ENCODE peak calls at places on chromosome 3, in seven cellular contexts. M, S, X, D, Y, R and K are unnamed samples.

GRCh38 chr3:62669161-62669560 is 206.1 kb downstream of the CADPS start:
- DNase-seq in M (no peak), S (no peak), X (no peak), D (no peak), Y (no peak), R (no peak), K (no peak)

GRCh38 chr3:42673082-42673481 is 12.3 kb upstream of the KLHL40 start:
- DNase-seq in M (no peak), S (no peak), X (no peak), D (no peak), Y (no peak), R (no peak), K (no peak)

GRCh38 chr3:18872466-18872865 is 275.8 kb upstream of the KCNH8 start:
- DNase-seq in M (no peak), S (no peak), X (no peak), D (no peak), Y (no peak), R (no peak), K (no peak)

GRCh38 chr3:23685484-23686258 is 120.1 kb upstream of the UBE2E1 start:
- DNase-seq in M (peak; percentile 96), S (peak; percentile 97), X (peak; percentile 76), D (peak; percentile 49), Y (no peak), R (peak; percentile 99), K (peak; percentile 98)

GRCh38 chr3:12938258-12938711 is 96.9 kb upstream of the RPL32 start:
- DNase-seq in M (no peak), S (peak; percentile 22), X (peak; percentile 46), D (no peak), Y (no peak), R (peak; percentile 57), K (no peak)

GRCh38 chr3:120182613-120183524 is 88.6 kb upstream of the GSK3B start:
- DNase-seq in M (no peak), S (peak; percentile 52), X (no peak), D (no peak), Y (no peak), R (peak; percentile 62), K (peak; percentile 59)

GRCh38 chr3:180354214-180354613 is 247.7 kb upstream of the TTC14 start:
- DNase-seq in M (no peak), S (no peak), X (no peak), D (no peak), Y (no peak), R (no peak), K (no peak)

GRCh38 chr3:129063841-129064482 is 3.4 kb downstream of the GP9 start:
- DNase-seq in M (no peak), S (no peak), X (no peak), D (no peak), Y (no peak), R (no peak), K (no peak)

GRCh38 chr3:73820431-73820830 is 195.7 kb upstream of the PDZRN3 start:
- DNase-seq in M (no peak), S (no peak), X (no peak), D (no peak), Y (no peak), R (no peak), K (no peak)

GRCh38 chr3:182683335-182684257 is 109.7 kb upstream of the ATP11B start:
- DNase-seq in M (peak; percentile 48), S (peak; percentile 83), X (peak; percentile 93), D (peak; percentile 35), Y (peak; percentile 85), R (peak; percentile 68), K (peak; percentile 67)